ENCODE peak calls at places on chromosomes 11 and 22, in seven cellular contexts. One of them, this sample, is unnamed.
A peak's percentile ranks its signal among the peaks of the same experiment; 100 is the strongest.

GRCh38 chr22:33302049-33302545 is 243.9 kb upstream of the SYN3 start:
- DNase-seq in HCT116: peak; percentile 0
- DNase-seq in IMR-90: peak; percentile 60
- DNase-seq in H1: peak; percentile 64
- DNase-seq in HepG2: peak; percentile 66
- DNase-seq in A549: peak; percentile 32
- DNase-seq in GM12878: peak; percentile 39
- DNase-seq in this sample: peak; percentile 59

GRCh38 chr11:109547356-109548027 is 125.5 kb downstream of the C11orf87 start:
- DNase-seq in HCT116: no peak
- DNase-seq in IMR-90: peak; percentile 56
- DNase-seq in H1: no peak
- DNase-seq in HepG2: no peak
- DNase-seq in A549: no peak
- DNase-seq in GM12878: no peak
- DNase-seq in this sample: no peak

GRCh38 chr11:8332196-8332595 is 68.5 kb upstream of the LMO1 start:
- DNase-seq in HCT116: no peak
- DNase-seq in IMR-90: no peak
- DNase-seq in H1: no peak
- DNase-seq in HepG2: no peak
- DNase-seq in A549: no peak
- DNase-seq in GM12878: no peak
- DNase-seq in this sample: no peak

GRCh38 chr11:37449146-37449545 is 851.1 kb upstream of the RAG2 start:
- DNase-seq in HCT116: no peak
- DNase-seq in IMR-90: peak; percentile 68
- DNase-seq in H1: no peak
- DNase-seq in HepG2: no peak
- DNase-seq in A549: no peak
- DNase-seq in GM12878: no peak
- DNase-seq in this sample: no peak

GRCh38 chr22:46111645-46112306 is 38.5 kb upstream of the PPARA start:
- DNase-seq in HCT116: no peak
- DNase-seq in IMR-90: no peak
- DNase-seq in H1: no peak
- DNase-seq in HepG2: no peak
- DNase-seq in A549: no peak
- DNase-seq in GM12878: no peak
- DNase-seq in this sample: no peak

GRCh38 chr11:3049430-3050243 is 7.6 kb downstream of the CARS1 start:
- DNase-seq in HCT116: peak; percentile 35
- DNase-seq in IMR-90: peak; percentile 98
- DNase-seq in H1: no peak
- DNase-seq in HepG2: no peak
- DNase-seq in A549: peak; percentile 90
- DNase-seq in GM12878: peak; percentile 82
- DNase-seq in this sample: no peak

GRCh38 chr11:125370561-125371389 is 125.3 kb downstream of the FEZ1 start:
- DNase-seq in HCT116: no peak
- DNase-seq in IMR-90: no peak
- DNase-seq in H1: no peak
- DNase-seq in HepG2: no peak
- DNase-seq in A549: no peak
- DNase-seq in GM12878: no peak
- DNase-seq in this sample: no peak

GRCh38 chr11:5691963-5692358 is 2.4 kb downstream of the TRIM22 start:
- DNase-seq in HCT116: no peak
- DNase-seq in IMR-90: no peak
- DNase-seq in H1: no peak
- DNase-seq in HepG2: no peak
- DNase-seq in A549: no peak
- DNase-seq in GM12878: no peak
- DNase-seq in this sample: no peak

GRCh38 chr22:41913842-41914534 is 886 bp downstream of the SHISA8 start:
- DNase-seq in HCT116: no peak
- DNase-seq in IMR-90: no peak
- DNase-seq in H1: no peak
- DNase-seq in HepG2: no peak
- DNase-seq in A549: no peak
- DNase-seq in GM12878: no peak
- DNase-seq in this sample: no peak

GRCh38 chr11:119254239-119254638 is 48.1 kb downstream of the CBL start:
- DNase-seq in HCT116: no peak
- DNase-seq in IMR-90: no peak
- DNase-seq in H1: no peak
- DNase-seq in HepG2: no peak
- DNase-seq in A549: no peak
- DNase-seq in GM12878: no peak
- DNase-seq in this sample: no peak

GRCh38 chr22:50672471-50673230 is at the start of gene SHANK3:
- DNase-seq in HCT116: no peak
- DNase-seq in IMR-90: no peak
- DNase-seq in H1: no peak
- DNase-seq in HepG2: no peak
- DNase-seq in A549: no peak
- DNase-seq in GM12878: no peak
- DNase-seq in this sample: peak; percentile 8

GRCh38 chr11:119641991-119642745 is 86.8 kb downstream of the NECTIN1 start:
- DNase-seq in HCT116: peak; percentile 4
- DNase-seq in IMR-90: peak; percentile 5
- DNase-seq in H1: no peak
- DNase-seq in HepG2: peak; percentile 40
- DNase-seq in A549: peak; percentile 38
- DNase-seq in GM12878: no peak
- DNase-seq in this sample: peak; percentile 70

GRCh38 chr22:49393526-49393925 is 434.1 kb downstream of the BRD1 start:
- DNase-seq in HCT116: no peak
- DNase-seq in IMR-90: no peak
- DNase-seq in H1: no peak
- DNase-seq in HepG2: no peak
- DNase-seq in A549: no peak
- DNase-seq in GM12878: no peak
- DNase-seq in this sample: no peak

GRCh38 chr22:49392247-49392646 is 435.4 kb downstream of the BRD1 start:
- DNase-seq in HCT116: no peak
- DNase-seq in IMR-90: no peak
- DNase-seq in H1: no peak
- DNase-seq in HepG2: no peak
- DNase-seq in A549: no peak
- DNase-seq in GM12878: no peak
- DNase-seq in this sample: no peak

GRCh38 chr22:49392841-49393510 is 434.7 kb downstream of the BRD1 start:
- DNase-seq in HCT116: no peak
- DNase-seq in IMR-90: no peak
- DNase-seq in H1: no peak
- DNase-seq in HepG2: no peak
- DNase-seq in A549: no peak
- DNase-seq in GM12878: no peak
- DNase-seq in this sample: no peak

GRCh38 chr22:49395617-49396016 is 432.1 kb downstream of the BRD1 start:
- DNase-seq in HCT116: no peak
- DNase-seq in IMR-90: no peak
- DNase-seq in H1: no peak
- DNase-seq in HepG2: no peak
- DNase-seq in A549: no peak
- DNase-seq in GM12878: no peak
- DNase-seq in this sample: no peak

GRCh38 chr22:49394116-49394785 is 433.4 kb downstream of the BRD1 start:
- DNase-seq in HCT116: peak; percentile 12
- DNase-seq in IMR-90: no peak
- DNase-seq in H1: no peak
- DNase-seq in HepG2: no peak
- DNase-seq in A549: no peak
- DNase-seq in GM12878: no peak
- DNase-seq in this sample: no peak
- H3K9me3 ChIP-seq in HCT116: peaks cover 3% of the 10 kb centered on the region
- H3K9me3 ChIP-seq in IMR-90: peaks cover 59% of the 10 kb centered on the region
- H3K9me3 ChIP-seq in H1: no peaks in the 10 kb centered on the region
- H3K9me3 ChIP-seq in HepG2: no peaks in the 10 kb centered on the region
- H3K9me3 ChIP-seq in A549: no peaks in the 10 kb centered on the region
- H3K9me3 ChIP-seq in GM12878: no peaks in the 10 kb centered on the region
- H3K9me3 ChIP-seq in this sample: no peaks in the 10 kb centered on the region

GRCh38 chr11:19605500-19606371 is 106.9 kb upstream of the NAV2 start:
- DNase-seq in HCT116: no peak
- DNase-seq in IMR-90: peak; percentile 68
- DNase-seq in H1: no peak
- DNase-seq in HepG2: no peak
- DNase-seq in A549: no peak
- DNase-seq in GM12878: no peak
- DNase-seq in this sample: no peak

GRCh38 chr11:19604679-19605375 is 107.8 kb upstream of the NAV2 start:
- DNase-seq in HCT116: no peak
- DNase-seq in IMR-90: no peak
- DNase-seq in H1: no peak
- DNase-seq in HepG2: no peak
- DNase-seq in A549: no peak
- DNase-seq in GM12878: no peak
- DNase-seq in this sample: no peak

GRCh38 chr11:19603771-19604170 is 108.9 kb upstream of the NAV2 start:
- DNase-seq in HCT116: no peak
- DNase-seq in IMR-90: no peak
- DNase-seq in H1: no peak
- DNase-seq in HepG2: no peak
- DNase-seq in A549: no peak
- DNase-seq in GM12878: no peak
- DNase-seq in this sample: no peak

GRCh38 chr11:19606856-19607655 is 105.6 kb upstream of the NAV2 start:
- DNase-seq in HCT116: no peak
- DNase-seq in IMR-90: no peak
- DNase-seq in H1: no peak
- DNase-seq in HepG2: no peak
- DNase-seq in A549: no peak
- DNase-seq in GM12878: no peak
- DNase-seq in this sample: no peak

DNA sequence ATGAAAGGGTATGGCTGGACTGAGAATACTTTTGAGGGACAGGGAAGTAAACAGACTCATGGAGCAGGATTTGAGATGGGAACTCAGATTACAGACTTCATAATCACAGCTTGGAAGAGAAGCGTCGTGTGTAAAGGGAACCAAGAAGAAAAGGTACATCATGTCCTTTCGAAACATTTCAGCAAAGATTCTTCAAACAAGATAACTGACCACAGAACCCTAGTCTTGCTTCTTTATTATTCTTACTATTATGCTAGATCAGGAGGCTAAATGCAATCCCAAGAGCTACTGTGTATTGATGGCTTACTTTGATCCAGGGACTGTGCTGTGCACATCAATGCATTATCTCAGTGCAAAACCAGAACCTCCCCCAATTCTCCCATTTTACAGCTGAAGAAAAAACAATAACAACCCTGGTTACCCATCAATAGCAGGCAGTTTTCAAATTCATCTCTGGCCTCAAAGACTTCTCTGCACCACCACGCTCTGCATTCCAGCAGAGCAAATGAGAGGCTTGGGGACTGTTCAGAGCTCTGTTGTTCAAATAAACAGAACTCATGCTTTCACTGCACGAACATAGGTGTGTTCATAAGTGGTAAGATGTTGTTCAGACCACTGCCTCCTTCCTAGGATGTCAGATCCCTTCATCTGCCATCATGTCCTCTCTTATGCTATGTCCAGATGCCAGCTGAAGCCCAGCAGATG is 104.8 kb upstream of the NAV2 start:
- DNase-seq in HCT116: no peak
- DNase-seq in IMR-90: peak; percentile 48
- DNase-seq in H1: no peak
- DNase-seq in HepG2: no peak
- DNase-seq in A549: no peak
- DNase-seq in GM12878: no peak
- DNase-seq in this sample: no peak
- TF ChIP-seq CEBPB in HCT116: no peak
- TF ChIP-seq CEBPB in IMR-90: no peak
- TF ChIP-seq CEBPB in H1: no peak
- TF ChIP-seq CEBPB in HepG2: no peak
- TF ChIP-seq CEBPB in A549: no peak
- TF ChIP-seq CEBPB in GM12878: no peak
- TF ChIP-seq CEBPB in this sample: no peak

GRCh38 chr22:44746061-44746789 is 6.2 kb upstream of the ARHGAP8 start:
- DNase-seq in HCT116: no peak
- DNase-seq in IMR-90: no peak
- DNase-seq in H1: no peak
- DNase-seq in HepG2: no peak
- DNase-seq in A549: no peak
- DNase-seq in GM12878: no peak
- DNase-seq in this sample: no peak

GRCh38 chr22:44743804-44744211 is 8.6 kb upstream of the ARHGAP8 start:
- DNase-seq in HCT116: no peak
- DNase-seq in IMR-90: peak; percentile 80
- DNase-seq in H1: no peak
- DNase-seq in HepG2: no peak
- DNase-seq in A549: no peak
- DNase-seq in GM12878: no peak
- DNase-seq in this sample: no peak

GRCh38 chr22:44750481-44750880 is 1.9 kb upstream of the ARHGAP8 start:
- DNase-seq in HCT116: no peak
- DNase-seq in IMR-90: no peak
- DNase-seq in H1: no peak
- DNase-seq in HepG2: no peak
- DNase-seq in A549: no peak
- DNase-seq in GM12878: no peak
- DNase-seq in this sample: no peak

GRCh38 chr22:44748524-44748923 is 3.9 kb upstream of the ARHGAP8 start:
- DNase-seq in HCT116: no peak
- DNase-seq in IMR-90: no peak
- DNase-seq in H1: no peak
- DNase-seq in HepG2: no peak
- DNase-seq in A549: no peak
- DNase-seq in GM12878: no peak
- DNase-seq in this sample: no peak

DNA sequence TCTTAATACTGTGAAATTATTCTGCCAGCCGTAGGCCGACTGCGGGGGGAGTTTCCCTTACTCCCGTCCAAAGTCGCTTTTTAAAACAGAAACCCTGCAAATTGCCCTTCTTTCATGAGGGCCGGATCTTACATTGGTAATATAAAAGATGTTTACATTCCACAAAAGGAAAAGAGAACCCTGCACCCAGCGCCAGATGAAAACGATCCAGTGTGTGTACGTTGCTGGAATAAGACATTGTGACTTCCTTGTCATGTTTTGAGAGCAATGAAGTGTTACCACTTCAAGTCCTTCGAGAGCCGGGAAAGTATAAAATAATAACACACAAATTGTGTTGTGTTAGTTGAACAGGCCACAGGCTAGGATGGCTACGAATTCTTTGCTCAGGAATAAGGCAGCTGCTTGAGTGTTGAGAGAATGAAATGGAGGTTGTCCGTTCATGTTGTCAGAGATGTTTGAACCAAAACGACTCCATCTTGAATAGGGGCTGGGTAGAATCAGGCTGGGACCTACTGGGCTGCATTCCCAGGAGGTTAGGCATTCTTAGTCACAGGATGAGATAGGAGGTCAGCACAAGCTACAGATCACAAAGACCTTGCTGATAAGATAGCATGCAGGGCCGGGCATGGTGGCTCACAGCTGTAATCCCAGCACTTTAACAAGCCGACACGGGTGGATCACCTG is 5.4 kb upstream of the ARHGAP8 start:
- DNase-seq in HCT116: no peak
- DNase-seq in IMR-90: peak; percentile 69
- DNase-seq in H1: no peak
- DNase-seq in HepG2: peak; percentile 43
- DNase-seq in A549: no peak
- DNase-seq in GM12878: no peak
- DNase-seq in this sample: no peak
- TF ChIP-seq RAD21 in HCT116: no peak
- TF ChIP-seq RAD21 in IMR-90: no peak
- TF ChIP-seq RAD21 in H1: no peak
- TF ChIP-seq RAD21 in HepG2: no peak
- TF ChIP-seq RAD21 in A549: no peak
- TF ChIP-seq RAD21 in GM12878: no peak
- TF ChIP-seq RAD21 in this sample: no peak

GRCh38 chr11:114938799-114939198 is 260.5 kb downstream of the NXPE2 start:
- DNase-seq in HCT116: no peak
- DNase-seq in IMR-90: no peak
- DNase-seq in H1: no peak
- DNase-seq in HepG2: no peak
- DNase-seq in A549: no peak
- DNase-seq in GM12878: no peak
- DNase-seq in this sample: no peak
- H3K9me3 ChIP-seq in HCT116: peaks cover 14% of the 10 kb centered on the region
- H3K9me3 ChIP-seq in IMR-90: peaks cover 5% of the 10 kb centered on the region
- H3K9me3 ChIP-seq in H1: peaks cover 27% of the 10 kb centered on the region
- H3K9me3 ChIP-seq in HepG2: peaks cover 14% of the 10 kb centered on the region
- H3K9me3 ChIP-seq in A549: no peaks in the 10 kb centered on the region
- H3K9me3 ChIP-seq in GM12878: no peaks in the 10 kb centered on the region
- H3K9me3 ChIP-seq in this sample: no peaks in the 10 kb centered on the region